ENCODE peak calls at places on chromosomes 1 and 21, in five cellular contexts. T is H9, G is PC-9, Z is cardiac muscle cell, H is tibial artery. N is an unnamed sample. For H3K4me1, the result is how much of the 10 kb centered on the place peaks cover.

GRCh38 chr1:222266223-222267215 is 281.4 kb downstream of the HHIPL2 start:
- DNase-seq in T (peak), G (peak), Z (no peak), H (no peak), N (no peak)

GRCh38 chr1:10724948-10725852 is 71.2 kb downstream of the CASZ1 start:
- DNase-seq in T (no peak), G (no peak), Z (peak), H (peak), N (no peak)

GRCh38 chr1:156379420-156380165 is 10.6 kb downstream of the RHBG start:
- DNase-seq in T (no peak), G (no peak), Z (peak), H (no peak), N (no peak)

GRCh38 chr1:202143768-202144509 is 598 bp downstream of the ARL8A start:
- DNase-seq in T (peak), G (no peak), Z (peak), H (no peak), N (no peak)

GRCh38 chr1:33519240-33519884 is 46.9 kb downstream of the ZSCAN20 start:
- DNase-seq in T (no peak), G (no peak), Z (no peak), H (no peak), N (peak)

GRCh38 chr1:4674676-4675075 is 20.3 kb downstream of the AJAP1 start:
- DNase-seq in T (no peak), G (no peak), Z (no peak), H (no peak), N (no peak)

GRCh38 chr1:89799495-89799894 is 21.3 kb upstream of the LRRC8D start:
- DNase-seq in T (no peak), G (no peak), Z (no peak), H (no peak), N (no peak)

GRCh38 chr1:210340751-210341328 is 12.1 kb downstream of the HHAT start:
- DNase-seq in T (no peak), G (no peak), Z (no peak), H (no peak), N (no peak)

GRCh38 chr1:11611928-11612327 is 42.3 kb downstream of the FBXO2 start:
- DNase-seq in T (no peak), G (no peak), Z (no peak), H (no peak), N (no peak)

GRCh38 chr1:165330483-165330882 is 26.0 kb downstream of the LMX1A start:
- DNase-seq in T (no peak), G (no peak), Z (no peak), H (no peak), N (no peak)

GRCh38 chr1:182444497-182444896 is 5.4 kb upstream of the RGSL1 start:
- DNase-seq in T (peak), G (no peak), Z (no peak), H (no peak), N (no peak)

GRCh38 chr1:99849413-99849743 is 783 bp upstream of the AGL start:
- DNase-seq in T (no peak), G (no peak), Z (no peak), H (no peak), N (no peak)

DNA sequence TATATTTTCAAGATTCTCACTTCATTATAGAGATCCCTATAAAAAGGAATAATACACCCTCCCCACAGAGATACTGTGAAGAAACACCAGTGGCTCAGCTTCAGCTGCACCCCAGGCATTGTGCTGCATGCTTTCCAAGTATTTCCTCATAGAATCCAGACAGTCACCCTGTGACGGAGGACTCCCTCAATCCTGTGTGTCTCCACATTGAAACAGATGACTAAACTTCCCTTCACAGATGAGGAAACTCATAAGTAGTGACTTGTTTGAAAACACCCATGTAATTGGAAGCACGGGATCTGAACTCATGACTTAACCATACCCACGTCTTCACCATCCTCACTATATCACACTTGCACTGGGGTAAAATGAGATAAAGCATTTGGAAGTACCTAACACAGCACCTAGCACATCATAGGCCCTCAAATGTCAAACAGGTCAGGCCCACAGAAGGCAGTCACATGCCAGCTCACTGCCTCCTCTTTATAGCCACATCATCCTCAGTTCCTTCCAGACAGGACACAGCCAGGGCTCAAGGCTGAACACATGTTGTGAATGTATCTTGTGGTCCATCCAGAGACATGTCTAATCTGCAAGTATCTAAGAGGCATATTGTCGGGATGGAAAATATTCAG is 55.2 kb downstream of the GPR161 start:
- DNase-seq in T (no peak), G (no peak), Z (peak), H (no peak), N (peak)
- H3K4me1 ChIP-seq in T (under half), G (under half), Z (under half), H (under half), N (half or more)

GRCh38 chr1:180628646-180629045 is 3.2 kb upstream of the XPR1 start:
- DNase-seq in T (no peak), G (no peak), Z (no peak), H (no peak), N (no peak)
- H3K4me1 ChIP-seq in T (under half), G (under half), Z (under half), H (under half), N (under half)

DNA sequence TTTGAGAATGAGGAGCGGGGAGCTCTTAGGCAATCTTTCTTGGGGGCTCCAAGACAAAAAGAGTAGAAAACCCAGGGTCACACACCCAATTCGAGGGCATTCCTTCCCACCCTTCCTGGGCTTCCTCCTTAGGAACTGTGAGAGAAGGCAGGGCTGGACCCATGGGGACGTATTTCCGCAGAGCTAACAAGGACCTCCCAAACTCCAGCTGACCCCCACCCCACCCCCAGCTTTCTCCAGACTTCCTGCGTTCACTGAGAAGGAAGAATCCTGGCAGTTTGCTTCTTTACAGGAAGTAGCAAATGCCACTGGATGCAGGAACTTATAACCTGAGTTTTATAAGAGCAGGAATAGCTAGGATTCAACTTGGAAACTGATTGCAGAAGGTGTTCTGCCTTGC is 2.7 kb upstream of the LHX9 start:
- DNase-seq in T (no peak), G (no peak), Z (no peak), H (no peak), N (no peak)
- H3K4me1 ChIP-seq in T (under half), G (under half), Z (under half), H (half or more), N (half or more)

DNA sequence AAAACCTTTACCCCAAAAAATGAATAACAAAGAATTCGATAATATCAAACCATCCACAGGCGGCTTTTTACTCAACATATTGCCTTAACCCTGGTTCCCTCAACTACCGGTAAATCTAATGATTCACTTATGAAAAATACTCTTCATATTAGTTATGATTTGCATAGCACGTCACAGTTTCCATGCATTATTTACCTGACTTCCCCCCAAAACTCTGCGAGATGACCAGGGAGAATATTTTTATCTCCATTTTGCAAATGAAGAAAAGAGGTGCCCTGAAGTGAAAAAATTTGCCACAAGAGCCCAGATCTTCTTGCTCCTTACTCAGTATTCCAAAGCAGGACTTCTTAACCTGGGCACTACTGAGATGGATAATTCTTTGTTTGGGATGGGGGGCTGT is 2.9 kb downstream of the JAK1 start:
- DNase-seq in T (no peak), G (no peak), Z (no peak), H (no peak), N (no peak)
- H3K4me1 ChIP-seq in T (under half), G (under half), Z (under half), H (under half), N (half or more)

GRCh38 chr1:114510235-114511047 is 562 bp downstream of the TRIM33 start:
- DNase-seq in T (peak), G (peak), Z (peak), H (peak), N (no peak)

GRCh38 chr1:114511048-114511785 is at the start of gene TRIM33:
- DNase-seq in T (peak), G (peak), Z (peak), H (peak), N (peak)

GRCh38 chr1:114505148-114505561 is 5.8 kb downstream of the TRIM33 start:
- DNase-seq in T (no peak), G (no peak), Z (no peak), H (no peak), N (no peak)

GRCh38 chr1:114509596-114510234 is 1.3 kb downstream of the TRIM33 start:
- DNase-seq in T (no peak), G (no peak), Z (no peak), H (no peak), N (no peak)

GRCh38 chr1:114508386-114508898 is 2.6 kb downstream of the TRIM33 start:
- DNase-seq in T (no peak), G (no peak), Z (no peak), H (no peak), N (no peak)
- H3K4me1 ChIP-seq in T (under half), G (under half), Z (under half), H (half or more), N (half or more)

DNA sequence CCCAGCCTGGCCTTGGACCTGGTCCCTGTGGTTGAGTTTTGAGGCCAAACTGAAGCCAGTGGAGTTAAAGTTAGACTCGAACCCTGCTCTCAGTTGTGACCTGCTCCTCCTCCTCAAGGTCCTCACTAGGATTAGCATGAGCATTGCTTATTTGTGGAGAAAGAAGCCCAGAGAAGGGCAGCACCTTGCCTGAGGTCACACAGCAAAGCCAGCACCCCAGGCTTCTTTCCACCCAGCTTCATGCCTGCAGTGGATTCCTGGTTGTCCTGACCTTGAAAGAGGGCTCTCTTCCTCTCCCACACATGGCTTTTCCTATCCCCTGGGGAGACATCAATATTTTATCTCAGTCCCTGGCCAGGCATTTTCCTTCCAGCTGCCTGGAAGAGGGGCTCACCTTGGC is 2.8 kb downstream of the LDLRAP1 start:
- DNase-seq in T (no peak), G (no peak), Z (no peak), H (no peak), N (no peak)
- H3K4me1 ChIP-seq in T (under half), G (under half), Z (under half), H (half or more), N (half or more)

GRCh38 chr21:42039470-42039901 is 29.3 kb upstream of the ZBTB21 start:
- DNase-seq in T (no peak), G (no peak), Z (peak), H (no peak), N (no peak)
- H3K4me1 ChIP-seq in T (under half), G (under half), Z (under half), H (under half), N (under half)

DNA sequence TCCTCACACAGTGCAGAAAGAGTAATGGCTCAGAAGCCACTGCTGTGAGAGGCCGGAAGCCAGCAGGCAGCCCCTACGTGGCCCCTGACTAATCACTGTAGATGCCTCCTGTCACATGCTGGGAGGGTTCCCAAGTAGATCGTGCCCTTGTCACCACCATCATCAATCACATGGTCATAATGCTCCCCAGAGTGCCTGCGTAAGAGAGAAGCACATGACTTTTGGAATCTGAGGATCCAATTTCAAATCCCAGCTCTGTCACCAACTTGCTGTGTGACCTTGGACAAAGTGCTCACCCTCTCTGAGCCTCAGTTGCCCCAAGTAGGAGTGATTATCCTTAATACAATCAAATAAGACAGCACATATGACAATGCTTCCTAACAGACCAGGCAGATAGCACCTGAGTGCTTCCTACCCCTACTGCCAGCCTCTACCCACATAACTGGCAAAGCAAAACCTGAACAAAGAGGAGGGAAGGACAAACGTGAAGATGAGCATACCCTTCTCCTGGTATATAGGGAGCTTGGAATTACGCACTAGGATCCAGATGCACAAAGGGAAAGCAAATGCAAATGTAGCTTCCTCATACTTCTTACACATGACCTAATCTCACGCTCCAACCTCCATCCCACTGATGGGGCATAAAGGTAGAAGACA is 65.7 kb downstream of the SDC3 start:
- DNase-seq in T (no peak), G (no peak), Z (peak), H (no peak), N (no peak)
- H3K4me1 ChIP-seq in T (under half), G (under half), Z (under half), H (under half), N (under half)

GRCh38 chr1:109148838-109149555 is 35.1 kb downstream of the ELAPOR1 start:
- DNase-seq in T (no peak), G (no peak), Z (no peak), H (no peak), N (no peak)
- H3K4me1 ChIP-seq in T (under half), G (under half), Z (under half), H (under half), N (under half)